ENCODE peak calls at places on chromosomes 5 and 9, in eight cellular contexts. One of them, this sample, is unnamed.

GRCh38 chr9:130478152-130478551 is 33.4 kb downstream of the ASS1 start:
- DNase-seq in H7: no peak
- DNase-seq in body of pancreas: no peak
- DNase-seq in AG04450: no peak
- DNase-seq in right cardiac atrium: peak; percentile 17
- DNase-seq in neural crest cell: no peak
- DNase-seq in mesenchymal stem cell: no peak
- DNase-seq in dorsolateral prefrontal cortex: no peak
- DNase-seq in this sample: peak; percentile 50

GRCh38 chr5:143582176-143582575 is 178.7 kb upstream of the NR3C1 start:
- DNase-seq in H7: no peak
- DNase-seq in body of pancreas: no peak
- DNase-seq in AG04450: no peak
- DNase-seq in right cardiac atrium: no peak
- DNase-seq in neural crest cell: no peak
- DNase-seq in mesenchymal stem cell: no peak
- DNase-seq in dorsolateral prefrontal cortex: no peak
- DNase-seq in this sample: no peak

GRCh38 chr9:75692309-75692708 is 198.2 kb upstream of the PCSK5 start:
- DNase-seq in H7: no peak
- DNase-seq in body of pancreas: no peak
- DNase-seq in AG04450: no peak
- DNase-seq in right cardiac atrium: no peak
- DNase-seq in neural crest cell: no peak
- DNase-seq in mesenchymal stem cell: no peak
- DNase-seq in dorsolateral prefrontal cortex: no peak
- DNase-seq in this sample: no peak

GRCh38 chr9:118418887-118419620 is 714.9 kb downstream of the TLR4 start:
- DNase-seq in H7: no peak
- DNase-seq in body of pancreas: peak; percentile 11
- DNase-seq in AG04450: no peak
- DNase-seq in right cardiac atrium: no peak
- DNase-seq in neural crest cell: no peak
- DNase-seq in mesenchymal stem cell: peak; percentile 0
- DNase-seq in dorsolateral prefrontal cortex: no peak
- DNase-seq in this sample: no peak

GRCh38 chr5:25716680-25717079 is 1071.9 kb upstream of the CDH10 start:
- DNase-seq in H7: no peak
- DNase-seq in body of pancreas: no peak
- DNase-seq in AG04450: no peak
- DNase-seq in right cardiac atrium: no peak
- DNase-seq in neural crest cell: no peak
- DNase-seq in mesenchymal stem cell: no peak
- DNase-seq in dorsolateral prefrontal cortex: no peak
- DNase-seq in this sample: no peak

GRCh38 chr5:35618297-35618636 is 604 bp downstream of the SPEF2 start:
- DNase-seq in H7: no peak
- DNase-seq in body of pancreas: no peak
- DNase-seq in AG04450: no peak
- DNase-seq in right cardiac atrium: no peak
- DNase-seq in neural crest cell: no peak
- DNase-seq in mesenchymal stem cell: no peak
- DNase-seq in dorsolateral prefrontal cortex: no peak
- DNase-seq in this sample: no peak

GRCh38 chr5:32315221-32316014 is 2.7 kb upstream of the MTMR12 start:
- DNase-seq in H7: no peak
- DNase-seq in body of pancreas: no peak
- DNase-seq in AG04450: no peak
- DNase-seq in right cardiac atrium: no peak
- DNase-seq in neural crest cell: no peak
- DNase-seq in mesenchymal stem cell: no peak
- DNase-seq in dorsolateral prefrontal cortex: no peak
- DNase-seq in this sample: no peak

GRCh38 chr9:70947086-70947485 is 174.3 kb downstream of the TRPM3 start:
- DNase-seq in H7: no peak
- DNase-seq in body of pancreas: no peak
- DNase-seq in AG04450: no peak
- DNase-seq in right cardiac atrium: no peak
- DNase-seq in neural crest cell: no peak
- DNase-seq in mesenchymal stem cell: no peak
- DNase-seq in dorsolateral prefrontal cortex: no peak
- DNase-seq in this sample: no peak